ENCODE peak calls at places on chromosomes 1 and 21, in ten cellular contexts. L, J, M, S, H, Q, X, C, I and O are unnamed samples.

GRCh38 chr1:16088996-16089395 is 15.5 kb upstream of the FAM131C start:
- DNase-seq in L (no peak), J (no peak), M (no peak), S (no peak), H (peak), Q (no peak), X (peak), C (peak), I (no peak), O (no peak)

GRCh38 chr1:77412794-77413530 is 131.1 kb downstream of the AK5 start:
- DNase-seq in L (no peak), J (no peak), M (no peak), S (no peak), H (no peak), Q (no peak), X (no peak), C (no peak), I (no peak), O (no peak)

GRCh38 chr1:6960291-6960758 is 175.1 kb downstream of the CAMTA1 start:
- DNase-seq in L (no peak), J (no peak), M (no peak), S (no peak), H (no peak), Q (no peak), X (no peak), C (peak), I (no peak), O (peak)

GRCh38 chr1:157470276-157470675 is 82.0 kb downstream of the FCRL5 start:
- DNase-seq in L (no peak), J (no peak), M (no peak), S (no peak), H (no peak), Q (no peak), X (no peak), C (no peak), I (no peak), O (no peak)

GRCh38 chr21:15022608-15023261 is 42.1 kb downstream of the NRIP1 start:
- DNase-seq in L (no peak), J (no peak), M (no peak), S (no peak), H (no peak), Q (no peak), X (no peak), C (no peak), I (no peak), O (no peak)

GRCh38 chr1:26189751-26190275 is 589 bp upstream of the CATSPER4 start:
- DNase-seq in L (no peak), J (no peak), M (no peak), S (no peak), H (no peak), Q (no peak), X (no peak), C (no peak), I (no peak), O (no peak)

GRCh38 chr1:33180226-33181037 is 1.4 kb downstream of the TRIM62 start:
- DNase-seq in L (peak), J (peak), M (peak), S (peak), H (peak), Q (peak), X (peak), C (peak), I (peak), O (peak)

GRCh38 chr21:44712203-44713028 is 1.0 kb upstream of the TSPEAR start:
- DNase-seq in L (no peak), J (no peak), M (no peak), S (no peak), H (no peak), Q (no peak), X (no peak), C (no peak), I (no peak), O (no peak)

GRCh38 chr21:45998276-45998701 is 16.7 kb downstream of the COL6A1 start:
- DNase-seq in L (no peak), J (peak), M (no peak), S (no peak), H (no peak), Q (no peak), X (peak), C (no peak), I (no peak), O (no peak)

GRCh38 chr1:7551442-7551841 is 219.7 kb upstream of the VAMP3 start:
- DNase-seq in L (no peak), J (no peak), M (no peak), S (no peak), H (peak), Q (no peak), X (no peak), C (no peak), I (no peak), O (no peak)

GRCh38 chr1:186915555-186915954 is 86.8 kb downstream of the PLA2G4A start:
- DNase-seq in L (no peak), J (no peak), M (no peak), S (no peak), H (peak), Q (no peak), X (no peak), C (peak), I (no peak), O (no peak)

GRCh38 chr1:21601278-21602048 is 67.7 kb downstream of the RAP1GAP start:
- DNase-seq in L (no peak), J (no peak), M (no peak), S (no peak), H (no peak), Q (no peak), X (no peak), C (no peak), I (no peak), O (no peak)

GRCh38 chr1:9760824-9761223 is 62.9 kb downstream of the CLSTN1 start:
- DNase-seq in L (no peak), J (no peak), M (no peak), S (no peak), H (no peak), Q (no peak), X (no peak), C (no peak), I (no peak), O (no peak)

GRCh38 chr1:229019647-229020281 is 251.1 kb upstream of the RAB4A start:
- DNase-seq in L (no peak), J (no peak), M (no peak), S (no peak), H (no peak), Q (no peak), X (no peak), C (no peak), I (no peak), O (no peak)

GRCh38 chr1:87965193-87965592 is 636.5 kb downstream of the LMO4 start:
- DNase-seq in L (no peak), J (no peak), M (no peak), S (no peak), H (no peak), Q (no peak), X (no peak), C (no peak), I (no peak), O (no peak)